ENCODE peak calls at places on chromosomes 7 and 10, in six cellular contexts. One of them, this sample, is unnamed.

GRCh38 chr7:102193806-102194205 is 92.9 kb upstream of the SH2B2 start:
- DNase-seq in stimulated activated CD8-positive, alpha-beta memory T cell treated with anti-CD3 and anti-CD28 coated beads, Interleukin-2, amount 100 ng/mL, for 48 hours: no peak
- DNase-seq in CD8-positive, alpha-beta memory T cell: no peak
- DNase-seq in DMS79: no peak
- DNase-seq in activated CD8-positive, alpha-beta memory T cell treated with anti-CD3 and anti-CD28 coated beads, Interleukin-2, amount 50 U/mL, for 48 hours: no peak
- DNase-seq in GM20000: no peak
- DNase-seq in this sample: no peak

GRCh38 chr7:124799448-124799847 is 33.9 kb upstream of the GPR37 start:
- DNase-seq in stimulated activated CD8-positive, alpha-beta memory T cell treated with anti-CD3 and anti-CD28 coated beads, Interleukin-2, amount 100 ng/mL, for 48 hours: no peak
- DNase-seq in CD8-positive, alpha-beta memory T cell: no peak
- DNase-seq in DMS79: no peak
- DNase-seq in activated CD8-positive, alpha-beta memory T cell treated with anti-CD3 and anti-CD28 coated beads, Interleukin-2, amount 50 U/mL, for 48 hours: no peak
- DNase-seq in GM20000: no peak
- DNase-seq in this sample: no peak

GRCh38 chr10:61896854-61897661 is 4.4 kb upstream of the ARID5B start:
- DNase-seq in stimulated activated CD8-positive, alpha-beta memory T cell treated with anti-CD3 and anti-CD28 coated beads, Interleukin-2, amount 100 ng/mL, for 48 hours: no peak
- DNase-seq in CD8-positive, alpha-beta memory T cell: peak
- DNase-seq in DMS79: no peak
- DNase-seq in activated CD8-positive, alpha-beta memory T cell treated with anti-CD3 and anti-CD28 coated beads, Interleukin-2, amount 50 U/mL, for 48 hours: peak
- DNase-seq in GM20000: peak
- DNase-seq in this sample: peak

GRCh38 chr10:27685686-27686085 is 59.9 kb downstream of the MKX start:
- DNase-seq in stimulated activated CD8-positive, alpha-beta memory T cell treated with anti-CD3 and anti-CD28 coated beads, Interleukin-2, amount 100 ng/mL, for 48 hours: no peak
- DNase-seq in CD8-positive, alpha-beta memory T cell: no peak
- DNase-seq in DMS79: no peak
- DNase-seq in activated CD8-positive, alpha-beta memory T cell treated with anti-CD3 and anti-CD28 coated beads, Interleukin-2, amount 50 U/mL, for 48 hours: no peak
- DNase-seq in GM20000: no peak
- DNase-seq in this sample: no peak

GRCh38 chr10:110600487-110601101 is 33.1 kb downstream of the SMC3 start:
- DNase-seq in stimulated activated CD8-positive, alpha-beta memory T cell treated with anti-CD3 and anti-CD28 coated beads, Interleukin-2, amount 100 ng/mL, for 48 hours: no peak
- DNase-seq in CD8-positive, alpha-beta memory T cell: peak
- DNase-seq in DMS79: no peak
- DNase-seq in activated CD8-positive, alpha-beta memory T cell treated with anti-CD3 and anti-CD28 coated beads, Interleukin-2, amount 50 U/mL, for 48 hours: no peak
- DNase-seq in GM20000: peak
- DNase-seq in this sample: no peak

GRCh38 chr7:40918701-40919271 is 784.0 kb downstream of the SUGCT start:
- DNase-seq in stimulated activated CD8-positive, alpha-beta memory T cell treated with anti-CD3 and anti-CD28 coated beads, Interleukin-2, amount 100 ng/mL, for 48 hours: no peak
- DNase-seq in CD8-positive, alpha-beta memory T cell: no peak
- DNase-seq in DMS79: no peak
- DNase-seq in activated CD8-positive, alpha-beta memory T cell treated with anti-CD3 and anti-CD28 coated beads, Interleukin-2, amount 50 U/mL, for 48 hours: no peak
- DNase-seq in GM20000: no peak
- DNase-seq in this sample: no peak

GRCh38 chr7:97107192-97107800 is 10.2 kb upstream of the SDHAF3 start:
- DNase-seq in stimulated activated CD8-positive, alpha-beta memory T cell treated with anti-CD3 and anti-CD28 coated beads, Interleukin-2, amount 100 ng/mL, for 48 hours: no peak
- DNase-seq in CD8-positive, alpha-beta memory T cell: no peak
- DNase-seq in DMS79: no peak
- DNase-seq in activated CD8-positive, alpha-beta memory T cell treated with anti-CD3 and anti-CD28 coated beads, Interleukin-2, amount 50 U/mL, for 48 hours: no peak
- DNase-seq in GM20000: no peak
- DNase-seq in this sample: no peak

GRCh38 chr7:109335951-109336350 is 766.3 kb downstream of the DNAJB9 start:
- DNase-seq in stimulated activated CD8-positive, alpha-beta memory T cell treated with anti-CD3 and anti-CD28 coated beads, Interleukin-2, amount 100 ng/mL, for 48 hours: no peak
- DNase-seq in CD8-positive, alpha-beta memory T cell: no peak
- DNase-seq in DMS79: no peak
- DNase-seq in activated CD8-positive, alpha-beta memory T cell treated with anti-CD3 and anti-CD28 coated beads, Interleukin-2, amount 50 U/mL, for 48 hours: no peak
- DNase-seq in GM20000: no peak
- DNase-seq in this sample: no peak

GRCh38 chr7:150879345-150879744 is 27.0 kb downstream of the AOC1 start:
- DNase-seq in stimulated activated CD8-positive, alpha-beta memory T cell treated with anti-CD3 and anti-CD28 coated beads, Interleukin-2, amount 100 ng/mL, for 48 hours: no peak
- DNase-seq in CD8-positive, alpha-beta memory T cell: no peak
- DNase-seq in DMS79: no peak
- DNase-seq in activated CD8-positive, alpha-beta memory T cell treated with anti-CD3 and anti-CD28 coated beads, Interleukin-2, amount 50 U/mL, for 48 hours: no peak
- DNase-seq in GM20000: peak
- DNase-seq in this sample: no peak

GRCh38 chr10:128211064-128211504 is 84.9 kb upstream of the MKI67 start:
- DNase-seq in stimulated activated CD8-positive, alpha-beta memory T cell treated with anti-CD3 and anti-CD28 coated beads, Interleukin-2, amount 100 ng/mL, for 48 hours: no peak
- DNase-seq in CD8-positive, alpha-beta memory T cell: no peak
- DNase-seq in DMS79: no peak
- DNase-seq in activated CD8-positive, alpha-beta memory T cell treated with anti-CD3 and anti-CD28 coated beads, Interleukin-2, amount 50 U/mL, for 48 hours: no peak
- DNase-seq in GM20000: peak
- DNase-seq in this sample: no peak

GRCh38 chr10:60908896-60909295 is 35.1 kb downstream of the RHOBTB1 start:
- DNase-seq in stimulated activated CD8-positive, alpha-beta memory T cell treated with anti-CD3 and anti-CD28 coated beads, Interleukin-2, amount 100 ng/mL, for 48 hours: no peak
- DNase-seq in CD8-positive, alpha-beta memory T cell: no peak
- DNase-seq in DMS79: no peak
- DNase-seq in activated CD8-positive, alpha-beta memory T cell treated with anti-CD3 and anti-CD28 coated beads, Interleukin-2, amount 50 U/mL, for 48 hours: no peak
- DNase-seq in GM20000: no peak
- DNase-seq in this sample: no peak

GRCh38 chr10:71486465-71487114 is 89.9 kb downstream of the CDH23 start:
- DNase-seq in stimulated activated CD8-positive, alpha-beta memory T cell treated with anti-CD3 and anti-CD28 coated beads, Interleukin-2, amount 100 ng/mL, for 48 hours: peak
- DNase-seq in CD8-positive, alpha-beta memory T cell: no peak
- DNase-seq in DMS79: no peak
- DNase-seq in activated CD8-positive, alpha-beta memory T cell treated with anti-CD3 and anti-CD28 coated beads, Interleukin-2, amount 50 U/mL, for 48 hours: peak
- DNase-seq in GM20000: peak
- DNase-seq in this sample: peak

GRCh38 chr10:24981161-24981710 is 28.8 kb upstream of the PRTFDC1 start:
- DNase-seq in stimulated activated CD8-positive, alpha-beta memory T cell treated with anti-CD3 and anti-CD28 coated beads, Interleukin-2, amount 100 ng/mL, for 48 hours: no peak
- DNase-seq in CD8-positive, alpha-beta memory T cell: no peak
- DNase-seq in DMS79: no peak
- DNase-seq in activated CD8-positive, alpha-beta memory T cell treated with anti-CD3 and anti-CD28 coated beads, Interleukin-2, amount 50 U/mL, for 48 hours: no peak
- DNase-seq in GM20000: no peak
- DNase-seq in this sample: no peak

GRCh38 chr7:78326870-78327269 is 528.3 kb downstream of the PHTF2 start:
- DNase-seq in stimulated activated CD8-positive, alpha-beta memory T cell treated with anti-CD3 and anti-CD28 coated beads, Interleukin-2, amount 100 ng/mL, for 48 hours: no peak
- DNase-seq in CD8-positive, alpha-beta memory T cell: no peak
- DNase-seq in DMS79: peak
- DNase-seq in activated CD8-positive, alpha-beta memory T cell treated with anti-CD3 and anti-CD28 coated beads, Interleukin-2, amount 50 U/mL, for 48 hours: no peak
- DNase-seq in GM20000: no peak
- DNase-seq in this sample: no peak

GRCh38 chr10:124092270-124093075 is 925 bp downstream of the CHST15 start:
- DNase-seq in stimulated activated CD8-positive, alpha-beta memory T cell treated with anti-CD3 and anti-CD28 coated beads, Interleukin-2, amount 100 ng/mL, for 48 hours: peak
- DNase-seq in CD8-positive, alpha-beta memory T cell: no peak
- DNase-seq in DMS79: no peak
- DNase-seq in activated CD8-positive, alpha-beta memory T cell treated with anti-CD3 and anti-CD28 coated beads, Interleukin-2, amount 50 U/mL, for 48 hours: peak
- DNase-seq in GM20000: peak
- DNase-seq in this sample: peak

GRCh38 chr10:63430999-63431356 is 34.8 kb downstream of the JMJD1C start:
- DNase-seq in stimulated activated CD8-positive, alpha-beta memory T cell treated with anti-CD3 and anti-CD28 coated beads, Interleukin-2, amount 100 ng/mL, for 48 hours: no peak
- DNase-seq in CD8-positive, alpha-beta memory T cell: no peak
- DNase-seq in DMS79: no peak
- DNase-seq in activated CD8-positive, alpha-beta memory T cell treated with anti-CD3 and anti-CD28 coated beads, Interleukin-2, amount 50 U/mL, for 48 hours: no peak
- DNase-seq in GM20000: no peak
- DNase-seq in this sample: no peak

GRCh38 chr7:56256108-56256507 is 139.9 kb upstream of the NUPR2 start:
- DNase-seq in stimulated activated CD8-positive, alpha-beta memory T cell treated with anti-CD3 and anti-CD28 coated beads, Interleukin-2, amount 100 ng/mL, for 48 hours: no peak
- DNase-seq in CD8-positive, alpha-beta memory T cell: no peak
- DNase-seq in DMS79: no peak
- DNase-seq in activated CD8-positive, alpha-beta memory T cell treated with anti-CD3 and anti-CD28 coated beads, Interleukin-2, amount 50 U/mL, for 48 hours: no peak
- DNase-seq in GM20000: no peak
- DNase-seq in this sample: no peak

GRCh38 chr10:33509231-33509871 is 174.9 kb upstream of the NRP1 start:
- DNase-seq in stimulated activated CD8-positive, alpha-beta memory T cell treated with anti-CD3 and anti-CD28 coated beads, Interleukin-2, amount 100 ng/mL, for 48 hours: peak
- DNase-seq in CD8-positive, alpha-beta memory T cell: no peak
- DNase-seq in DMS79: peak
- DNase-seq in activated CD8-positive, alpha-beta memory T cell treated with anti-CD3 and anti-CD28 coated beads, Interleukin-2, amount 50 U/mL, for 48 hours: no peak
- DNase-seq in GM20000: peak
- DNase-seq in this sample: no peak

GRCh38 chr10:132855889-132856288 is 69.9 kb upstream of the NKX6-2 start:
- DNase-seq in stimulated activated CD8-positive, alpha-beta memory T cell treated with anti-CD3 and anti-CD28 coated beads, Interleukin-2, amount 100 ng/mL, for 48 hours: no peak
- DNase-seq in CD8-positive, alpha-beta memory T cell: no peak
- DNase-seq in DMS79: no peak
- DNase-seq in activated CD8-positive, alpha-beta memory T cell treated with anti-CD3 and anti-CD28 coated beads, Interleukin-2, amount 50 U/mL, for 48 hours: peak
- DNase-seq in GM20000: no peak
- DNase-seq in this sample: no peak

GRCh38 chr7:71480814-71481213 is 348.9 kb downstream of the GALNT17 start:
- DNase-seq in stimulated activated CD8-positive, alpha-beta memory T cell treated with anti-CD3 and anti-CD28 coated beads, Interleukin-2, amount 100 ng/mL, for 48 hours: no peak
- DNase-seq in CD8-positive, alpha-beta memory T cell: no peak
- DNase-seq in DMS79: no peak
- DNase-seq in activated CD8-positive, alpha-beta memory T cell treated with anti-CD3 and anti-CD28 coated beads, Interleukin-2, amount 50 U/mL, for 48 hours: no peak
- DNase-seq in GM20000: no peak
- DNase-seq in this sample: no peak

GRCh38 chr10:789831-790701 is 100.6 kb upstream of the DIP2C start:
- DNase-seq in stimulated activated CD8-positive, alpha-beta memory T cell treated with anti-CD3 and anti-CD28 coated beads, Interleukin-2, amount 100 ng/mL, for 48 hours: no peak
- DNase-seq in CD8-positive, alpha-beta memory T cell: no peak
- DNase-seq in DMS79: no peak
- DNase-seq in activated CD8-positive, alpha-beta memory T cell treated with anti-CD3 and anti-CD28 coated beads, Interleukin-2, amount 50 U/mL, for 48 hours: peak
- DNase-seq in GM20000: no peak
- DNase-seq in this sample: peak

GRCh38 chr10:100826983-100827818 is 81.8 kb downstream of the PAX2 start:
- DNase-seq in stimulated activated CD8-positive, alpha-beta memory T cell treated with anti-CD3 and anti-CD28 coated beads, Interleukin-2, amount 100 ng/mL, for 48 hours: no peak
- DNase-seq in CD8-positive, alpha-beta memory T cell: peak
- DNase-seq in DMS79: peak
- DNase-seq in activated CD8-positive, alpha-beta memory T cell treated with anti-CD3 and anti-CD28 coated beads, Interleukin-2, amount 50 U/mL, for 48 hours: peak
- DNase-seq in GM20000: peak
- DNase-seq in this sample: no peak

GRCh38 chr7:79414910-79415309 is 38.6 kb downstream of the MAGI2 start:
- DNase-seq in stimulated activated CD8-positive, alpha-beta memory T cell treated with anti-CD3 and anti-CD28 coated beads, Interleukin-2, amount 100 ng/mL, for 48 hours: no peak
- DNase-seq in CD8-positive, alpha-beta memory T cell: no peak
- DNase-seq in DMS79: no peak
- DNase-seq in activated CD8-positive, alpha-beta memory T cell treated with anti-CD3 and anti-CD28 coated beads, Interleukin-2, amount 50 U/mL, for 48 hours: no peak
- DNase-seq in GM20000: no peak
- DNase-seq in this sample: no peak

GRCh38 chr10:112713411-112713810 is 236.6 kb upstream of the TCF7L2 start:
- DNase-seq in stimulated activated CD8-positive, alpha-beta memory T cell treated with anti-CD3 and anti-CD28 coated beads, Interleukin-2, amount 100 ng/mL, for 48 hours: no peak
- DNase-seq in CD8-positive, alpha-beta memory T cell: no peak
- DNase-seq in DMS79: no peak
- DNase-seq in activated CD8-positive, alpha-beta memory T cell treated with anti-CD3 and anti-CD28 coated beads, Interleukin-2, amount 50 U/mL, for 48 hours: no peak
- DNase-seq in GM20000: no peak
- DNase-seq in this sample: no peak

GRCh38 chr7:143492799-143493568 is 15.3 kb downstream of the TAS2R41 start:
- DNase-seq in stimulated activated CD8-positive, alpha-beta memory T cell treated with anti-CD3 and anti-CD28 coated beads, Interleukin-2, amount 100 ng/mL, for 48 hours: no peak
- DNase-seq in CD8-positive, alpha-beta memory T cell: no peak
- DNase-seq in DMS79: no peak
- DNase-seq in activated CD8-positive, alpha-beta memory T cell treated with anti-CD3 and anti-CD28 coated beads, Interleukin-2, amount 50 U/mL, for 48 hours: no peak
- DNase-seq in GM20000: no peak
- DNase-seq in this sample: no peak

GRCh38 chr7:42972703-42973500 is 40.7 kb downstream of the MRPL32 start:
- DNase-seq in stimulated activated CD8-positive, alpha-beta memory T cell treated with anti-CD3 and anti-CD28 coated beads, Interleukin-2, amount 100 ng/mL, for 48 hours: no peak
- DNase-seq in CD8-positive, alpha-beta memory T cell: no peak
- DNase-seq in DMS79: no peak
- DNase-seq in activated CD8-positive, alpha-beta memory T cell treated with anti-CD3 and anti-CD28 coated beads, Interleukin-2, amount 50 U/mL, for 48 hours: no peak
- DNase-seq in GM20000: no peak
- DNase-seq in this sample: no peak

GRCh38 chr10:70145166-70145665 is 1.3 kb downstream of the TYSND1 start:
- DNase-seq in stimulated activated CD8-positive, alpha-beta memory T cell treated with anti-CD3 and anti-CD28 coated beads, Interleukin-2, amount 100 ng/mL, for 48 hours: no peak
- DNase-seq in CD8-positive, alpha-beta memory T cell: no peak
- DNase-seq in DMS79: no peak
- DNase-seq in activated CD8-positive, alpha-beta memory T cell treated with anti-CD3 and anti-CD28 coated beads, Interleukin-2, amount 50 U/mL, for 48 hours: no peak
- DNase-seq in GM20000: no peak
- DNase-seq in this sample: no peak

GRCh38 chr7:111232249-111233084 is 141.5 kb downstream of the LRRN3 start:
- DNase-seq in stimulated activated CD8-positive, alpha-beta memory T cell treated with anti-CD3 and anti-CD28 coated beads, Interleukin-2, amount 100 ng/mL, for 48 hours: no peak
- DNase-seq in CD8-positive, alpha-beta memory T cell: no peak
- DNase-seq in DMS79: no peak
- DNase-seq in activated CD8-positive, alpha-beta memory T cell treated with anti-CD3 and anti-CD28 coated beads, Interleukin-2, amount 50 U/mL, for 48 hours: no peak
- DNase-seq in GM20000: no peak
- DNase-seq in this sample: no peak

GRCh38 chr7:38700111-38700510 is 68.9 kb upstream of the AMPH start:
- DNase-seq in stimulated activated CD8-positive, alpha-beta memory T cell treated with anti-CD3 and anti-CD28 coated beads, Interleukin-2, amount 100 ng/mL, for 48 hours: no peak
- DNase-seq in CD8-positive, alpha-beta memory T cell: no peak
- DNase-seq in DMS79: no peak
- DNase-seq in activated CD8-positive, alpha-beta memory T cell treated with anti-CD3 and anti-CD28 coated beads, Interleukin-2, amount 50 U/mL, for 48 hours: no peak
- DNase-seq in GM20000: no peak
- DNase-seq in this sample: no peak

GRCh38 chr10:123948030-123948823 is 56.6 kb upstream of the CPXM2 start:
- DNase-seq in stimulated activated CD8-positive, alpha-beta memory T cell treated with anti-CD3 and anti-CD28 coated beads, Interleukin-2, amount 100 ng/mL, for 48 hours: no peak
- DNase-seq in CD8-positive, alpha-beta memory T cell: no peak
- DNase-seq in DMS79: no peak
- DNase-seq in activated CD8-positive, alpha-beta memory T cell treated with anti-CD3 and anti-CD28 coated beads, Interleukin-2, amount 50 U/mL, for 48 hours: no peak
- DNase-seq in GM20000: no peak
- DNase-seq in this sample: no peak

GRCh38 chr10:12308976-12309375 is 40.4 kb upstream of the CAMK1D start:
- DNase-seq in stimulated activated CD8-positive, alpha-beta memory T cell treated with anti-CD3 and anti-CD28 coated beads, Interleukin-2, amount 100 ng/mL, for 48 hours: no peak
- DNase-seq in CD8-positive, alpha-beta memory T cell: no peak
- DNase-seq in DMS79: no peak
- DNase-seq in activated CD8-positive, alpha-beta memory T cell treated with anti-CD3 and anti-CD28 coated beads, Interleukin-2, amount 50 U/mL, for 48 hours: no peak
- DNase-seq in GM20000: no peak
- DNase-seq in this sample: no peak

GRCh38 chr7:80027616-80028173 is 106.9 kb upstream of the GNAI1 start:
- DNase-seq in stimulated activated CD8-positive, alpha-beta memory T cell treated with anti-CD3 and anti-CD28 coated beads, Interleukin-2, amount 100 ng/mL, for 48 hours: no peak
- DNase-seq in CD8-positive, alpha-beta memory T cell: no peak
- DNase-seq in DMS79: peak
- DNase-seq in activated CD8-positive, alpha-beta memory T cell treated with anti-CD3 and anti-CD28 coated beads, Interleukin-2, amount 50 U/mL, for 48 hours: no peak
- DNase-seq in GM20000: no peak
- DNase-seq in this sample: no peak

GRCh38 chr10:7484456-7485266 is 73.8 kb upstream of the SFMBT2 start:
- DNase-seq in stimulated activated CD8-positive, alpha-beta memory T cell treated with anti-CD3 and anti-CD28 coated beads, Interleukin-2, amount 100 ng/mL, for 48 hours: no peak
- DNase-seq in CD8-positive, alpha-beta memory T cell: peak
- DNase-seq in DMS79: no peak
- DNase-seq in activated CD8-positive, alpha-beta memory T cell treated with anti-CD3 and anti-CD28 coated beads, Interleukin-2, amount 50 U/mL, for 48 hours: no peak
- DNase-seq in GM20000: peak
- DNase-seq in this sample: no peak

GRCh38 chr7:15057272-15057671 is 154.7 kb upstream of the DGKB start:
- DNase-seq in stimulated activated CD8-positive, alpha-beta memory T cell treated with anti-CD3 and anti-CD28 coated beads, Interleukin-2, amount 100 ng/mL, for 48 hours: no peak
- DNase-seq in CD8-positive, alpha-beta memory T cell: no peak
- DNase-seq in DMS79: no peak
- DNase-seq in activated CD8-positive, alpha-beta memory T cell treated with anti-CD3 and anti-CD28 coated beads, Interleukin-2, amount 50 U/mL, for 48 hours: no peak
- DNase-seq in GM20000: no peak
- DNase-seq in this sample: no peak

GRCh38 chr10:97607076-97607635 is 17.6 kb downstream of the C10orf62 start:
- DNase-seq in stimulated activated CD8-positive, alpha-beta memory T cell treated with anti-CD3 and anti-CD28 coated beads, Interleukin-2, amount 100 ng/mL, for 48 hours: no peak
- DNase-seq in CD8-positive, alpha-beta memory T cell: no peak
- DNase-seq in DMS79: no peak
- DNase-seq in activated CD8-positive, alpha-beta memory T cell treated with anti-CD3 and anti-CD28 coated beads, Interleukin-2, amount 50 U/mL, for 48 hours: no peak
- DNase-seq in GM20000: no peak
- DNase-seq in this sample: no peak

This sample was measured in left lobe of liver.